ENCODE peak calls at places on chromosomes 12 and 14, in seven cellular contexts. U, V, I, F, J, H and M are unnamed samples.

GRCh38 chr12:50458606-50459005 is 46.2 kb upstream of the DIP2B start:
- DNase-seq in U (peak; percentile 40), V (no peak), F (no peak), H (no peak), I (no peak), J (no peak), M (no peak)

GRCh38 chr12:46763230-46763629 is 62.6 kb downstream of the SLC38A4 start:
- DNase-seq in H (no peak), V (no peak), F (no peak), J (no peak), U (no peak), I (no peak), M (no peak)

GRCh38 chr12:32051511-32052299 is 54.9 kb upstream of the BICD1 start:
- DNase-seq in V (no peak), H (no peak), J (no peak), I (no peak), F (no peak), U (peak; percentile 84), M (no peak)

GRCh38 chr12:79508622-79509021 is 182.1 kb downstream of the PAWR start:
- DNase-seq in I (no peak), F (no peak), H (no peak), V (no peak), J (no peak), U (no peak), M (no peak)

GRCh38 chr14:90381999-90382451 is 14.8 kb upstream of the CALM1 start:
- DNase-seq in J (peak; percentile 31), I (no peak), U (no peak), V (peak; percentile 81), H (peak; percentile 80), F (peak; percentile 91), M (peak; percentile 27)

GRCh38 chr12:76573840-76574373 is 14.3 kb upstream of the OSBPL8 start:
- DNase-seq in I (no peak), V (no peak), F (no peak), H (no peak), J (no peak), U (no peak), M (no peak)

GRCh38 chr12:108561852-108562347 is 496 bp upstream of the ISCU start:
- DNase-seq in H (no peak), J (no peak), I (no peak), V (no peak), F (no peak), U (no peak), M (no peak)

GRCh38 chr14:61749264-61749663 is 13.0 kb upstream of the SNAPC1 start:
- DNase-seq in U (peak; percentile 49), V (no peak), J (no peak), I (no peak), H (no peak), F (no peak), M (no peak)

GRCh38 chr12:53991077-53991460 is 6.1 kb downstream of the HOXC10 start:
- DNase-seq in H (no peak), I (no peak), U (peak; percentile 92), J (no peak), V (no peak), F (no peak), M (peak; percentile 85)

GRCh38 chr12:89225808-89226368 is 126.4 kb downstream of the DUSP6 start:
- DNase-seq in V (no peak), H (no peak), I (peak; percentile 57), U (peak; percentile 93), F (peak; percentile 26), J (no peak), M (peak; percentile 41)

GRCh38 chr12:105911966-105912365 is 226.8 kb downstream of the NUAK1 start:
- DNase-seq in H (no peak), U (no peak), V (no peak), I (no peak), F (no peak), J (no peak), M (no peak)

GRCh38 chr12:14911131-14911530 is 25.5 kb upstream of the MGP start:
- DNase-seq in F (peak; percentile 17), I (no peak), V (no peak), U (no peak), J (no peak), H (no peak), M (no peak)

GRCh38 chr14:104749111-104749649 is 3.8 kb upstream of the SIVA1 start:
- DNase-seq in U (peak; percentile 77), J (peak; percentile 40), V (no peak), H (peak; percentile 37), I (no peak), F (peak; percentile 66), M (peak; percentile 90)

GRCh38 chr14:51653855-51654548 is 2.3 kb downstream of the FRMD6 start:
- DNase-seq in I (no peak), J (no peak), F (no peak), V (no peak), H (no peak), U (no peak), M (no peak)